ENCODE peak calls at places on chromosomes 6 and 20, in eight cellular contexts. W is choroid plexus epithelial cell, U is neural progenitor cell, T is right atrium auricular region, D is lower lobe of right lung, I is stomach, E is colonic mucosa, H is mucosa of descending colon. S is an unnamed sample.

GRCh38 chr6:39428152-39428551 is 105.7 kb upstream of the KCNK16 start:
- DNase-seq in W (no peak), U (no peak), T (no peak), D (no peak), I (no peak), E (no peak), H (no peak), S (no peak)

GRCh38 chr6:168365422-168366165 is 46.0 kb upstream of the DACT2 start:
- DNase-seq in W (no peak), U (no peak), T (no peak), D (no peak), I (no peak), E (no peak), H (no peak), S (no peak)

GRCh38 chr20:51528263-51529026 is 14.1 kb downstream of the NFATC2 start:
- DNase-seq in W (no peak), U (no peak), T (no peak), D (no peak), I (no peak), E (no peak), H (no peak), S (no peak)

GRCh38 chr6:39301606-39302005 is 12.6 kb downstream of the KCNK17 start:
- DNase-seq in W (peak), U (peak), T (no peak), D (no peak), I (no peak), E (no peak), H (no peak), S (no peak)

GRCh38 chr6:137640086-137640485 is 145.9 kb upstream of the OLIG3 start:
- DNase-seq in W (no peak), U (no peak), T (no peak), D (no peak), I (no peak), E (no peak), H (no peak), S (no peak)

GRCh38 chr6:163718537-163718936 is 304.0 kb downstream of the QKI start:
- DNase-seq in W (no peak), U (no peak), T (no peak), D (no peak), I (no peak), E (no peak), H (no peak), S (no peak)

GRCh38 chr6:33688451-33689147 is 22.9 kb downstream of the UQCC2 start:
- DNase-seq in W (no peak), U (no peak), T (no peak), D (peak), I (no peak), E (no peak), H (no peak), S (no peak)

GRCh38 chr6:27871919-27872633 is 40.1 kb downstream of the OR2B2 start:
- DNase-seq in W (peak), U (peak), T (peak), D (peak), I (peak), E (peak), H (peak), S (peak)

GRCh38 chr20:32040142-32040953 is 11.7 kb upstream of the HCK start:
- DNase-seq in W (no peak), U (no peak), T (no peak), D (peak), I (no peak), E (no peak), H (no peak), S (no peak)

GRCh38 chr20:9392892-9393857 is 121.2 kb upstream of the LAMP5 start:
- DNase-seq in W (peak), U (peak), T (peak), D (peak), I (peak), E (peak), H (peak), S (no peak)

GRCh38 chr6:16929814-16930213 is 168.6 kb upstream of the ATXN1 start:
- DNase-seq in W (peak), U (no peak), T (no peak), D (no peak), I (no peak), E (no peak), H (no peak), S (no peak)

GRCh38 chr6:30555428-30556005 is 772 bp downstream of the GNL1 start:
- DNase-seq in W (peak), U (peak), T (peak), D (peak), I (peak), E (peak), H (peak), S (no peak)

GRCh38 chr6:119331676-119332286 is 17.8 kb downstream of the MAN1A1 start:
- DNase-seq in W (no peak), U (no peak), T (no peak), D (no peak), I (no peak), E (no peak), H (no peak), S (no peak)
- TF ChIP-seq CTCF in W (no peak), U (no peak), T (no peak), D (no peak), I (no peak), E (no peak), H (no peak), S (no peak)

DNA sequence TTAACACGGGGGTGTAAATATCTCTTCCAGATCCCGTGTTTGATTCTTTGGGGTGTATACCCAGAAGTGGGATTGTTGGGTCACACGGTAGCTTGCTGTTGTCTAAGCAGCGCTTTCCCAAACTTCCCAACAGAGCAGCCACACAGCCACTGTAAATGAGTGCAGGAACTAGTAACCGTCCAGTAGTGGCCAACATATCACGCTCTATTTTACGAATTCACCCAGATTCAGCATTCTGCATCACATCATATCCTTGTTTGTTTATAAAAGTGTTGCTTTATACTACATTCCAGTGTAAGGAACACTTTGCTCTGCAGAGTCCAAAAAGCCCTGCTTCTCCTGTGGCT is 216.1 kb upstream of the ECI2 start:
- DNase-seq in W (no peak), U (no peak), T (no peak), D (no peak), I (no peak), E (no peak), H (no peak), S (no peak)
- H3K4me3 ChIP-seq in W (no peak), U (no peak), T (no peak), D (no peak), I (no peak), E (no peak), H (no peak), S (no peak)

DNA sequence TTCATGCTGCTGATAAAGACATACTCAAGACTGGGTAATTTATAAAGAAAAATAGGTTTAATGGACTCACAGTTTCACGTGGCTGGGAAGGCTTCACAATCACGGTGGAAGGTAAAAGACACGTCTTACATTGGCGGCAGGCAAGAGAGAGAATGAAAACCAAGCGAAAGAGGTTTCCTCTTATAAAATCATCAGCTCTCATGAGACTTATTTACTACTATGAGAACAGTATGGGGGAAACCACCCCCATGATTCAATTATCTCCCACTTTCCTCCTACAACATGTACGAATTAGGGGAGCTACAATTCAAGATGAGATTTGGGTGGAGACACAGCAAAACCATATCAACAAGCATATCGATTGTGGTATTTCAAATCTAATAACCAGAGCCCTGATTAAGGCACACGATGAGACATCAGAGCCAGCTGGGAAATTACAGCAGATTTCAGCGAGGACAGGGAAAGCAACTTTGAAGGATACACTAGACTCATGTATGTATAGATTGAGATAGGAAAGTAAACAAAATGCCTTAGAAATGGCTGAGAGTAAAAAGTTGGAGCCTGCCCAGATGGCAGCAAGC is 129.8 kb upstream of the GJE1 start:
- DNase-seq in W (no peak), U (no peak), T (no peak), D (no peak), I (no peak), E (no peak), H (no peak), S (no peak)
- TF ChIP-seq CTCF in W (no peak), U (no peak), T (no peak), D (no peak), I (no peak), E (no peak), H (no peak), S (no peak)

GRCh38 chr6:130029163-130029562 is 10.8 kb downstream of the L3MBTL3 start:
- DNase-seq in W (no peak), U (no peak), T (no peak), D (no peak), I (no peak), E (no peak), H (no peak), S (no peak)
- H3K4me3 ChIP-seq in W (no peak), U (no peak), T (no peak), D (no peak), I (no peak), E (no peak), H (no peak), S (no peak)

GRCh38 chr20:46252352-46253091 is 55.8 kb downstream of the CDH22 start:
- DNase-seq in W (no peak), U (no peak), T (no peak), D (no peak), I (peak), E (no peak), H (no peak), S (no peak)
- TF ChIP-seq CTCF in W (no peak), U (no peak), T (no peak), D (no peak), I (no peak), E (no peak), H (no peak), S (no peak)

DNA sequence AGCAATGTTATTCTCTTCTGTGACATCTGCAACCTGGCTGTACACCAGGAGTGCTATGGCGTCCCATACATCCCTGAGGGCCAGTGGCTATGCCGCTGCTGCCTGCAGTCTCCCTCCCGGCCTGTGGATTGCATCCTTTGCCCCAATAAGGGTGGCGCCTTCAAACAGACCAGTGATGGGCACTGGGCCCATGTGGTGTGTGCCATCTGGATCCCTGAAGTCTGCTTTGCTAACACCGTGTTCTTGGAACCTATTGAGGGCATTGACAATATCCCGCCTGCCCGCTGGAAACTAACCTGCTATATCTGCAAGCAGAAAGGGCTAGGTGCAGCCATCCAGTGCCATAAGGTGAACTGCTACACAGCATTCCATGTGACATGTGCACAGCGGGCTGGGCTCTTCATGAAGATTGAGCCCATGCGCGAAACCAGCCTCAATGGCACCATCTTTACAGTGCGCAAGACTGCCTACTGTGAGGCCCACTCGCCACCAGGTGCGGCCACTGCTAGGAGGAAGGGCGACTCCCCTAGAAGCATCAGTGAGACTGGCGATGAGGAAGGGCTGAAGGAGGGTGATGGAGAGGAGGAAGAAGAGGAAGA is 4.6 kb downstream of the BRPF3 start:
- DNase-seq in W (no peak), U (no peak), T (no peak), D (no peak), I (no peak), E (no peak), H (no peak), S (no peak)
- H3K4me3 ChIP-seq in W (no peak), U (no peak), T (no peak), D (no peak), I (no peak), E (no peak), H (no peak), S (no peak)

GRCh38 chr6:43278524-43279078 is 19.5 kb upstream of the SLC22A7 start:
- DNase-seq in W (no peak), U (no peak), T (no peak), D (no peak), I (no peak), E (peak), H (peak), S (peak)

GRCh38 chr6:43277643-43278523 is 20.2 kb upstream of the SLC22A7 start:
- DNase-seq in W (no peak), U (peak), T (no peak), D (no peak), I (no peak), E (peak), H (peak), S (no peak)

GRCh38 chr6:43282060-43282459 is 16.0 kb upstream of the SLC22A7 start:
- DNase-seq in W (no peak), U (no peak), T (no peak), D (no peak), I (no peak), E (no peak), H (no peak), S (no peak)

GRCh38 chr6:43282636-43283513 is 15.2 kb upstream of the SLC22A7 start:
- DNase-seq in W (no peak), U (no peak), T (no peak), D (no peak), I (no peak), E (no peak), H (no peak), S (no peak)

GRCh38 chr6:43280234-43280633 is 17.8 kb upstream of the SLC22A7 start:
- DNase-seq in W (no peak), U (no peak), T (no peak), D (no peak), I (no peak), E (no peak), H (no peak), S (no peak)
- TF ChIP-seq CTCF in W (no peak), U (no peak), T (no peak), D (no peak), I (no peak), E (no peak), H (no peak), S (no peak)

GRCh38 chr6:156828280-156828703 is 51.1 kb downstream of the ARID1B start:
- DNase-seq in W (peak), U (no peak), T (no peak), D (no peak), I (no peak), E (no peak), H (no peak), S (peak)
- H3K4me3 ChIP-seq in W (no peak), U (no peak), T (no peak), D (no peak), I (no peak), E (no peak), H (no peak), S (no peak)

GRCh38 chr6:110481081-110481480 is 4.7 kb upstream of the SLC22A16 start:
- DNase-seq in W (no peak), U (no peak), T (no peak), D (no peak), I (no peak), E (no peak), H (no peak), S (no peak)
- TF ChIP-seq CTCF in W (no peak), U (no peak), T (no peak), D (no peak), I (no peak), E (no peak), H (no peak), S (no peak)

GRCh38 chr20:59033093-59033492 is 958 bp upstream of the ATP5F1E start:
- DNase-seq in W (no peak), U (no peak), T (no peak), D (no peak), I (no peak), E (no peak), H (no peak), S (no peak)
- H3K4me3 ChIP-seq in W (no peak), U (peak), T (no peak), D (peak), I (peak), E (peak), H (no peak), S (no peak)